ENCODE peak calls at places on chromosomes 12 and 14, in six cellular contexts. One of them, this sample, is unnamed.

GRCh38 chr12:31658743-31659086 is 773 bp upstream of the ETFBKMT start:
- DNase-seq in stomach: no peak
- DNase-seq in GM10248: no peak
- DNase-seq in lower leg skin: no peak
- DNase-seq in hepatocyte: no peak
- DNase-seq in Calu3: no peak
- DNase-seq in this sample: peak; percentile 10

GRCh38 chr14:43540948-43541347 is 966.1 kb downstream of the FSCB start:
- DNase-seq in stomach: no peak
- DNase-seq in GM10248: no peak
- DNase-seq in lower leg skin: no peak
- DNase-seq in hepatocyte: no peak
- DNase-seq in Calu3: no peak
- DNase-seq in this sample: no peak

GRCh38 chr12:3173008-3173553 is 95.9 kb downstream of the TSPAN9 start:
- DNase-seq in stomach: no peak
- DNase-seq in GM10248: no peak
- DNase-seq in lower leg skin: no peak
- DNase-seq in hepatocyte: no peak
- DNase-seq in Calu3: no peak
- DNase-seq in this sample: no peak

GRCh38 chr12:10620078-10620779 is 6.8 kb upstream of the MAGOHB start:
- DNase-seq in stomach: no peak
- DNase-seq in GM10248: no peak
- DNase-seq in lower leg skin: no peak
- DNase-seq in hepatocyte: no peak
- DNase-seq in Calu3: no peak
- DNase-seq in this sample: no peak

GRCh38 chr12:79983969-79984629 is 49.2 kb upstream of the PPP1R12A start:
- DNase-seq in stomach: no peak
- DNase-seq in GM10248: no peak
- DNase-seq in lower leg skin: no peak
- DNase-seq in hepatocyte: peak; percentile 24
- DNase-seq in Calu3: no peak
- DNase-seq in this sample: no peak

GRCh38 chr12:64236549-64236948 is 14.5 kb upstream of the KICS2 start:
- DNase-seq in stomach: no peak
- DNase-seq in GM10248: no peak
- DNase-seq in lower leg skin: no peak
- DNase-seq in hepatocyte: no peak
- DNase-seq in Calu3: no peak
- DNase-seq in this sample: no peak

GRCh38 chr14:69879175-69880047 is at the start of gene SMOC1:
- DNase-seq in stomach: peak; percentile 76
- DNase-seq in GM10248: peak; percentile 63
- DNase-seq in lower leg skin: no peak
- DNase-seq in hepatocyte: peak; percentile 80
- DNase-seq in Calu3: peak; percentile 96
- DNase-seq in this sample: peak; percentile 83

GRCh38 chr14:102500190-102500661 is 9.3 kb downstream of the ANKRD9 start:
- DNase-seq in stomach: no peak
- DNase-seq in GM10248: no peak
- DNase-seq in lower leg skin: peak; percentile 54
- DNase-seq in hepatocyte: peak; percentile 9
- DNase-seq in Calu3: no peak
- DNase-seq in this sample: no peak

GRCh38 chr12:41034686-41035085 is 153.4 kb upstream of the PDZRN4 start:
- DNase-seq in stomach: no peak
- DNase-seq in GM10248: no peak
- DNase-seq in lower leg skin: peak; percentile 46
- DNase-seq in hepatocyte: no peak
- DNase-seq in Calu3: no peak
- DNase-seq in this sample: no peak

GRCh38 chr12:26744042-26744626 is 88.9 kb downstream of the ITPR2 start:
- DNase-seq in stomach: no peak
- DNase-seq in GM10248: no peak
- DNase-seq in lower leg skin: no peak
- DNase-seq in hepatocyte: no peak
- DNase-seq in Calu3: no peak
- DNase-seq in this sample: no peak
- TF ChIP-seq CTCF in stomach: no peak
- TF ChIP-seq CTCF in GM10248: no peak
- TF ChIP-seq CTCF in lower leg skin: no peak
- TF ChIP-seq CTCF in hepatocyte: no peak
- TF ChIP-seq CTCF in Calu3: no peak
- TF ChIP-seq CTCF in this sample: no peak

GRCh38 chr14:92473947-92474535 is 39.5 kb upstream of the RIN3 start:
- DNase-seq in stomach: peak; percentile 21
- DNase-seq in GM10248: no peak
- DNase-seq in lower leg skin: no peak
- DNase-seq in hepatocyte: no peak
- DNase-seq in Calu3: no peak
- DNase-seq in this sample: no peak
- TF ChIP-seq CTCF in stomach: no peak
- TF ChIP-seq CTCF in GM10248: no peak
- TF ChIP-seq CTCF in lower leg skin: no peak
- TF ChIP-seq CTCF in hepatocyte: no peak
- TF ChIP-seq CTCF in Calu3: no peak
- TF ChIP-seq CTCF in this sample: no peak

GRCh38 chr14:49633650-49634546 is 1.1 kb downstream of the DNAAF2 start:
- DNase-seq in stomach: peak; percentile 91
- DNase-seq in GM10248: peak; percentile 93
- DNase-seq in lower leg skin: peak; percentile 88
- DNase-seq in hepatocyte: peak; percentile 98
- DNase-seq in Calu3: peak; percentile 95
- DNase-seq in this sample: peak; percentile 94
- TF ChIP-seq CTCF in stomach: peak; percentile 86
- TF ChIP-seq CTCF in GM10248: peak; percentile 94
- TF ChIP-seq CTCF in lower leg skin: no peak
- TF ChIP-seq CTCF in hepatocyte: peak; percentile 95
- TF ChIP-seq CTCF in Calu3: peak; percentile 67
- TF ChIP-seq CTCF in this sample: peak; percentile 96

GRCh38 chr14:88866305-88866704 is 41.9 kb downstream of the TTC8 start:
- DNase-seq in stomach: no peak
- DNase-seq in GM10248: no peak
- DNase-seq in lower leg skin: no peak
- DNase-seq in hepatocyte: no peak
- DNase-seq in Calu3: no peak
- DNase-seq in this sample: no peak

GRCh38 chr14:88872976-88873375 is 48.5 kb downstream of the TTC8 start:
- DNase-seq in stomach: no peak
- DNase-seq in GM10248: no peak
- DNase-seq in lower leg skin: no peak
- DNase-seq in hepatocyte: no peak
- DNase-seq in Calu3: no peak
- DNase-seq in this sample: no peak

GRCh38 chr14:88871429-88871828 is 47.0 kb downstream of the TTC8 start:
- DNase-seq in stomach: no peak
- DNase-seq in GM10248: no peak
- DNase-seq in lower leg skin: no peak
- DNase-seq in hepatocyte: no peak
- DNase-seq in Calu3: no peak
- DNase-seq in this sample: no peak

GRCh38 chr14:88870777-88871176 is 46.3 kb downstream of the TTC8 start:
- DNase-seq in stomach: no peak
- DNase-seq in GM10248: no peak
- DNase-seq in lower leg skin: no peak
- DNase-seq in hepatocyte: no peak
- DNase-seq in Calu3: no peak
- DNase-seq in this sample: no peak

DNA sequence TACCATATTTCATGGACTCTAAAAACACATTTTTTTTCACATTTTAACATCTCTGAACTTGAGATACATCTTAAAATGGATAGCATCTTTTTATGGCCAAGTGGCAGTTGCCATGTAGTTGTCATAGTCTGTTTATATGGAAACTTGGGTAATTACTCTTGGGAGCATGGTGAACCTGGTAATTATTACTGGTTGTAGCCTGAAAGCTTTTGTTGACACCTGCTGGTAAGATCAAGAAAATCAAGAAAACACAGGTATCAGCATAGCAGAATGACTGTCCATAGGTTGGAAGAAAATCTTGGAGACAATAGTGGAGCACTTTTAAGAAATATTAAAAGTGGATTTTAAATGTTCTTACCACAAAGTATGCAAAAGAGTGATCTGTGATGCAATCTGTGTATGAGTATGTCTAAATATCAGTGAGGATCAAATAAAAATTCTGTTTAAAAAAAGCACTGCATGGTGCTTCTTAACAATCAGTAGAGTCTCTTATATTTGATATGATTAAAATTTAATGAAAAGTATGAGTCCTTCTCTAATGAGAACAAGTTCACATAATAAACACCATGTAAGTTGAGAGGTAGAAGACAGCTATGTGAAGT is 44.2 kb downstream of the TTC8 start:
- DNase-seq in stomach: no peak
- DNase-seq in GM10248: peak; percentile 6
- DNase-seq in lower leg skin: no peak
- DNase-seq in hepatocyte: peak; percentile 19
- DNase-seq in Calu3: no peak
- DNase-seq in this sample: peak; percentile 13
- TF ChIP-seq CTCF in stomach: peak; percentile 21
- TF ChIP-seq CTCF in GM10248: peak; percentile 35
- TF ChIP-seq CTCF in lower leg skin: no peak
- TF ChIP-seq CTCF in hepatocyte: peak; percentile 35
- TF ChIP-seq CTCF in Calu3: no peak
- TF ChIP-seq CTCF in this sample: peak; percentile 49

GRCh38 chr14:99480856-99481744 is at the start of the genes CCNK and SETD3:
- DNase-seq in stomach: peak; percentile 100
- DNase-seq in GM10248: peak; percentile 99
- DNase-seq in lower leg skin: peak; percentile 100
- DNase-seq in hepatocyte: peak; percentile 100
- DNase-seq in Calu3: peak; percentile 100
- DNase-seq in this sample: peak; percentile 99

GRCh38 chr14:99481745-99482099 is 513 bp downstream of the CCNK start:
- DNase-seq in stomach: no peak
- DNase-seq in GM10248: no peak
- DNase-seq in lower leg skin: no peak
- DNase-seq in hepatocyte: peak; percentile 53
- DNase-seq in Calu3: peak; percentile 6
- DNase-seq in this sample: no peak

GRCh38 chr14:99479903-99480855 is 480 bp downstream of the SETD3 start:
- DNase-seq in stomach: peak; percentile 54
- DNase-seq in GM10248: peak; percentile 53
- DNase-seq in lower leg skin: peak; percentile 43
- DNase-seq in hepatocyte: peak; percentile 75
- DNase-seq in Calu3: peak; percentile 29
- DNase-seq in this sample: peak; percentile 49

GRCh38 chr14:99478133-99478532 is 2.5 kb downstream of the SETD3 start:
- DNase-seq in stomach: no peak
- DNase-seq in GM10248: no peak
- DNase-seq in lower leg skin: no peak
- DNase-seq in hepatocyte: no peak
- DNase-seq in Calu3: no peak
- DNase-seq in this sample: no peak

DNA sequence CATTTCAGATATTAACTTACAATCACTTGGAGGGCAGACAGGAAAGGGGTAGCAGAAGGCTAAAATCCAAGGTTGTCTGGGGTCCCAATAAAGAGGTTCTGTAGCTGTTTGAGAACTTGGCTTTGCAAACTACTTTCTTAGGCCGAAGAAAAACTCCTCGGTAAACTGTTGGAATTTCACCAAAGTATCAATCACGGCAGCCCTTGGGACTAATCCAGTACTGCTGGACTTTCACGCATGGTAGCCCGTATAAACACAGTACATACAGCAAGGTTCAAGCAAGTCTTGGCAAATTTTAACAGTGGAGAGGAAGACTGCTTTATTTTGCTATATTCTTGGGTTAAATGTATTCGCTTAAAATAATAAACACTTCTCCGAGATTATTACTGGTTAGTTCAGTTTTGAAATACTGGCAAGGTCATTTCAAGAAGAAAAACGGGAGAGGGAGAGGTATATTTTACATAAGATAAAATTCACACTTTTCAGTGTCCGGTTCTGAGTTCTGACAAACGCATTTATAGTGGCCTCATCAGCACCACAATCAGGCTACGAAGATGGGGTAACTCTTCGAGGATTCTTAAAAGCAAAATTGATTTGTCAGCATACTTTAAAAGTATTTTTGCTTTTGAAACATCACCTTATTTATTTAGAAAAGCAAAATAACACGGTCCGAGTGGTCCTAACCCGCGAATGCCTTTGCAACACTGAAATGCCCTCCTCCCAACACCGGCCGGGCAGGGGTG is 1.3 kb downstream of the SETD3 start:
- DNase-seq in stomach: no peak
- DNase-seq in GM10248: no peak
- DNase-seq in lower leg skin: no peak
- DNase-seq in hepatocyte: no peak
- DNase-seq in Calu3: no peak
- DNase-seq in this sample: no peak
- TF ChIP-seq CTCF in stomach: no peak
- TF ChIP-seq CTCF in GM10248: no peak
- TF ChIP-seq CTCF in lower leg skin: no peak
- TF ChIP-seq CTCF in hepatocyte: no peak
- TF ChIP-seq CTCF in Calu3: no peak
- TF ChIP-seq CTCF in this sample: no peak

GRCh38 chr12:15232959-15233358 is 11.7 kb upstream of the RERG start:
- DNase-seq in stomach: no peak
- DNase-seq in GM10248: no peak
- DNase-seq in lower leg skin: no peak
- DNase-seq in hepatocyte: no peak
- DNase-seq in Calu3: no peak
- DNase-seq in this sample: no peak
- TF ChIP-seq CTCF in stomach: no peak
- TF ChIP-seq CTCF in GM10248: no peak
- TF ChIP-seq CTCF in lower leg skin: no peak
- TF ChIP-seq CTCF in hepatocyte: no peak
- TF ChIP-seq CTCF in Calu3: no peak
- TF ChIP-seq CTCF in this sample: no peak

DNA sequence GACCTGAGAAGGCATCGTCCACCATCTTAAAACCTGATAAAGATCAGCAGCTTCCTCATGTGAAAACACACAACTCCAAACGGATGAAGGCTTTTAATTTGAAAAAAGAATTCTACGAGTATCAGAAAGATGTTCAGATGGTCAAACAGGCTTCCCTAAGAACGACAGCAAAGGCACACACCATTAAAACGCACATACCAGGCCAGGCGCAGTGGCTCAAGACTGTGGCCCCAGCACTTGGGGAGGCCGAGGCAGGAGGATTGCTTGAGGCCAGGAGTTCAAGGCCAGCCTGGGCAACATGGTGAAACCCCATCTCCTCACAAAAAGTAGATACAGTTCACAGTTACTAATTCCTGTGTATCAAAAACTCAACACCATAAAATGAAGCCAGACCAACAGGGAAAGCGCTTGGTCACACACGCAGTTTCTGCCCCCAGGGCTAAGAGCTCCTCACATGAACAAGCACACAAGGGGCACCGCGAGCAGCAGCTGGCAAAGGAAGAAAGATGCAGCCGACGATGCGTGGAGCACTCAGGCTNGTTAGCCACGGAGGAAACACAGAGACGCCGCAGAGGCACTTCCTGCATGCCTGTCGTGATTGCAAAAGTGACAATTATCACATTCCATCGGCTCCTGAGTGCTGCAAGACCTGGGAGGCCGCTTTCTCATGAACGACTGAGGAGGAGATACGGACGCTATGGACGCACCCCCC is 78.0 kb downstream of the NOC4L start:
- DNase-seq in stomach: no peak
- DNase-seq in GM10248: no peak
- DNase-seq in lower leg skin: no peak
- DNase-seq in hepatocyte: peak; percentile 46
- DNase-seq in Calu3: peak; percentile 59
- DNase-seq in this sample: no peak
- TF ChIP-seq CTCF in stomach: no peak
- TF ChIP-seq CTCF in GM10248: no peak
- TF ChIP-seq CTCF in lower leg skin: no peak
- TF ChIP-seq CTCF in hepatocyte: no peak
- TF ChIP-seq CTCF in Calu3: no peak
- TF ChIP-seq CTCF in this sample: no peak